ENCODE peak calls at places on chromosomes 1 and 21, in seven cellular contexts. X, S, A, W, T, J and B are unnamed samples.

GRCh38 chr1:119116725-119117124 is 23.7 kb downstream of the WARS2 start:
- DNase-seq in X (peak), T (no peak), S (no peak), A (no peak), W (peak), J (peak), B (peak)

GRCh38 chr1:18539171-18539570 is 58.4 kb downstream of the KLHDC7A start:
- DNase-seq in W (peak), X (no peak), T (peak), S (no peak), J (no peak), A (no peak), B (no peak)

GRCh38 chr1:33047290-33047689 is 10.6 kb upstream of the AK2 start:
- DNase-seq in T (no peak), A (no peak), X (no peak), W (no peak), J (no peak), S (no peak), B (no peak)

GRCh38 chr1:38095337-38096030 is 48.9 kb upstream of the POU3F1 start:
- DNase-seq in T (no peak), X (no peak), S (no peak), W (no peak), J (no peak), A (no peak), B (no peak)

GRCh38 chr1:5419501-5419900 is 572.7 kb downstream of the NPHP4 start:
- DNase-seq in W (no peak), T (no peak), S (no peak), A (no peak), J (no peak), X (no peak), B (no peak)

GRCh38 chr1:42940851-42941639 is 17.6 kb downstream of the SLC2A1 start:
- DNase-seq in W (no peak), S (peak), J (peak), X (peak), A (no peak), T (peak), B (peak)

GRCh38 chr1:194862129-194862528 is 1675.7 kb upstream of the B3GALT2 start:
- DNase-seq in A (no peak), W (no peak), S (no peak), T (no peak), X (no peak), J (no peak), B (no peak)

GRCh38 chr1:58585591-58586151 is 8.6 kb upstream of the TACSTD2 start:
- DNase-seq in S (no peak), W (no peak), X (peak), T (no peak), J (peak), A (no peak), B (no peak)

GRCh38 chr1:187157552-187157951 is 328.8 kb downstream of the PLA2G4A start:
- DNase-seq in T (no peak), S (no peak), A (no peak), J (peak), X (no peak), W (no peak), B (peak)

GRCh38 chr1:156500578-156500846 is at the start of gene MEF2D:
- DNase-seq in W (no peak), X (no peak), S (no peak), J (no peak), T (no peak), A (no peak), B (no peak)

GRCh38 chr21:39673736-39674135 is 61.0 kb downstream of the B3GALT5 start:
- DNase-seq in J (no peak), X (no peak), W (no peak), S (no peak), A (no peak), T (no peak), B (no peak)

GRCh38 chr1:152108899-152109222 is 6.4 kb downstream of the TCHH start:
- DNase-seq in S (no peak), J (no peak), A (no peak), W (peak), X (no peak), T (no peak), B (peak)

GRCh38 chr1:152110365-152110859 is 4.8 kb downstream of the TCHH start:
- DNase-seq in W (peak), T (peak), J (no peak), A (no peak), S (peak), X (peak), B (peak)

GRCh38 chr1:152109231-152109997 is 5.8 kb downstream of the TCHH start:
- DNase-seq in A (no peak), T (peak), J (no peak), S (no peak), X (peak), W (peak), B (peak)

GRCh38 chr1:152110860-152111514 is 4.3 kb downstream of the TCHH start:
- DNase-seq in S (peak), T (peak), X (peak), W (peak), J (no peak), A (peak), B (peak)

DNA sequence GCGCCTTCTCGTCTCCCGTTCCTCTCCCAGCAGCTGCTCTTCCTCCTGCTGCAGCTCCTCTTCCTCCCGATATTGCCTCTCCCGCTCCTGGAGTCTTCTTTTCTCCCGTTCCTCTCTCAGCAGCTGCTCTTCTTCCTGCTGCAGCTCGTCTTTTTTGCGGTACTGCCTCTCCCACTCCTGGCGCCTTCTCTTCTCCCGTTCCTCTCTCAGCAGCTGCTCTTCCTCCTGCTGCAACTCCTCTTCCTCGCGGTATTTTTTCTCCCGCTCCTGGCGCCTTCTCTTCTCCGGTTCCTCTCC is 5.3 kb downstream of the TCHH start:
- DNase-seq in J (no peak), T (no peak), W (no peak), X (no peak), S (no peak), A (no peak), B (no peak)
- H2BK120ac ChIP-seq in J (no peak), T (no peak), W (no peak), X (no peak), S (no peak), A (no peak), B (no peak)

GRCh38 chr1:113579256-113580018 is 179.8 kb downstream of the PHTF1 start:
- DNase-seq in A (no peak), W (no peak), J (no peak), X (peak), S (peak), T (no peak), B (no peak)

GRCh38 chr1:113576271-113576670 is 183.0 kb downstream of the PHTF1 start:
- DNase-seq in X (no peak), W (no peak), J (no peak), S (no peak), T (no peak), A (no peak), B (no peak)

GRCh38 chr1:113581323-113581722 is 178.0 kb downstream of the PHTF1 start:
- DNase-seq in X (no peak), W (no peak), A (no peak), S (no peak), T (no peak), J (no peak), B (no peak)
- H2BK5ac ChIP-seq in X (no peak), W (no peak), A (no peak), S (no peak), T (no peak), J (no peak), B (no peak)

DNA sequence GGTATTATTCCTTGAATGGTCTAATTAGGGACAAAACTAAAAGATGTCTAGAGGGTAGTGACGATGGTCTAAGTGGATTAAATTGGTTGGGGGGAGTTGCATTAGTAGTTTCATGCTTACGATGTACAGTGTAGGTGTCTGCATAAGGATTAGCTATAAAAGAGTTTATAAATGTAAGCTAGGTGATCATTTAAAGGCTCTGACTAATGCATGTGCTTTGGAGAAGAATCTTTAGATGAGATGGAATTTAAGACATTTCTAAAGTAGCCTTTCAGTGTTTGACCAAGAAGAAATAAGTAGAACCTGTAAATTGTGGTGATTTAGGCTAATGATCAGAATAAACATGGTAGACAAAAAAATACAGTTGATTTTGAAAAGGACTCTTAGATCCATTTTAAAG is 7.4 kb downstream of the SYT14 start:
- DNase-seq in S (no peak), T (no peak), A (no peak), W (no peak), J (no peak), X (no peak), B (no peak)
- H2BK120ac ChIP-seq in S (no peak), T (no peak), A (no peak), W (no peak), J (no peak), X (no peak), B (no peak)

DNA sequence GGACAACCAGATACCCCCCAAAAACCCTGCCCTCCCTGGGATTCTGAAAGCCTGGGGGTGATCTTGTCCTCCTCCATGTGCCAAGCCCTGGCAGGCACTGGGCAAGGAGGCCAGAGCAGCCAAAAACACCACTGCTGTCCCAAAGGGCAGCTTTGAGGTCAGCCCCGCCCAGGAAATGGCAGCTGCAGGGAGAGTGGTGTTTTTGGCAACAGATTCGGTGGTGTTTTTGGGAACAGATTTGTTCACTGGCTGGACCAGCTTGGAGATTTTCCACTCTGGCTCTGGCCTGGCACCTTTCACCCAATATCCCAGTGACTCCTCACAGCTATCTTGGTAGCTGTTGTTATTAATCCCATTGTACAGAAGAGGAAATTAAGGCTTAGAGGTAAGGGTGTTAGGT is 34.7 kb downstream of the LRP8 start:
- DNase-seq in J (no peak), X (no peak), A (no peak), S (no peak), W (no peak), T (no peak), B (no peak)
- H2BK5ac ChIP-seq in J (no peak), X (no peak), A (no peak), S (no peak), W (no peak), T (no peak), B (no peak)

DNA sequence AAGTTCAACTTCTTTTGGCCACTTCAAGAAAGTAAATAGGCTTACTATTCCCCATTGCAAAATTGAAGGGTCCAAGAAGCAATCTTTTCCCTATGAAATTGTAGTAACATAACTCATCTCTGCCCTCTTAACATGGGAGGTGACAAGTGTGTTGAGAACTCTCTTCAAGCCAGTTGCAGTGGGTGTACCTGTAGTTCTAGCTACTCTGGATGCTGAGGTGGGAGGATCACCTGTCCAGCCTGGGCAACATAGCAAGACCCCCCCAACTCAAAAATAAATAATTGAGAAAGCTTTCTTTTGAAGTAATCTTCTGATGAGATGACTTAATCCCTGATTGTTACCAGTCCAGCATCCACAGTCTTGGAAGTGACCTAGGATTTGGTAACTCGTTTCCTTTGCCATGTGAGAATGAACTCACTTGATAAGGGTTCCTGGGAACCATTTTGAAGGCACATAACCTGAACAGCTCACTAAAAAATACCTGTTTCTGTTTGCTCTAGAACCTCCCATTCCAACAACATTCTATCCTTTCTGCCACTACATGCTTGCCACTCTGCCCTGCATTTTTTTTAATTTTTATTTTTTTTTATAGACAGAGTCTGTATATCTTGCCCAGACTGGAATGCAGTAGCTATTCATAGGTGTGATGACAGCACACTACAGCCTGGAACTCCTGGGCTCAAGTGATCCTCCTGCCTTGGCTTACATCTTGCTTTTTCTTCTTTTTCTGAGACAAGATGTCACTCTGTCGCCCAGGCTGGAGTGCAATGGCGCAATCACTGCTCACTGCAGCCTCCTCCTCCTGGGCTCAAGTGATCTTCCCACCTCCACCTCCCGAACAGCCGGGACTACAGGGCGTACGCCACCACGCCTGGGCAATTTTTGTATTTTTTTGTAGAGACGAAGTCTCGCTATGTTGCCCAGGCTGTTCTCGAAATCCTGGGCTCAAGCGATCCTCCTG is 1.4 kb upstream of the IPO9 start:
- DNase-seq in X (no peak), T (no peak), J (peak), W (no peak), A (no peak), S (peak), B (no peak)
- H2BK120ac ChIP-seq in X (no peak), T (no peak), J (no peak), W (no peak), A (no peak), S (no peak), B (no peak)

GRCh38 chr1:202227997-202228401 is 34.4 kb downstream of the LGR6 start:
- DNase-seq in X (no peak), W (no peak), A (no peak), T (no peak), J (no peak), S (no peak), B (no peak)
- H2BK5ac ChIP-seq in X (no peak), W (no peak), A (no peak), T (no peak), J (no peak), S (no peak), B (no peak)

GRCh38 chr1:246580497-246581047 is 14.3 kb downstream of the CNST start:
- DNase-seq in S (no peak), J (no peak), X (no peak), A (no peak), T (no peak), W (no peak), B (no peak)
- H2BK120ac ChIP-seq in S (no peak), J (no peak), X (no peak), A (no peak), T (no peak), W (no peak), B (no peak)

DNA sequence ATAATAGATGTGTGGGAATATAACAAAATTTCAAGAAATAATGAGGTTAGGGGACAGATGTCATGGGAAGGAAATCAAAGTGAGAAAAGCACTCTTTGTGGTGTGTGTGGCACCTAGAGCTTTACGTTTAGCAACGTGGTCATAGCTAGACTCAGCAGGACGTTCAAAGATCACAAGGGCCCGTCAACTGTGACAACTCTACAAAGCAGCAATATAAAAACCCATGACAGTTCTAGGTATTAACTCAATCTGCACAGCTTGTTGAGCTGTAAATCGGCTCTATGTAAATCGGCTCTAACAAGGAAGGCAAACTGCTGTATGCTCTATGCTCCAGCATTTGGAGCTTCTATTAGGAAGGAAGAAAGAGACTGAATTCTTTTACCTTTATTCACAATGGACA is 64.8 kb downstream of the TP53BP2 start:
- DNase-seq in T (no peak), J (no peak), A (no peak), W (no peak), X (no peak), S (no peak), B (no peak)
- H2BK5ac ChIP-seq in T (no peak), J (no peak), A (no peak), W (no peak), X (no peak), S (no peak), B (no peak)